ENCODE peak calls at places on chromosomes 13 and 19, in eight cellular contexts. D is body of pancreas, I is mucosa of descending colon, G is mesendoderm, O is brain microvascular endothelial cell, R is AG10803, Y is IMR-90, B is uterus. F is an unnamed sample.

GRCh38 chr13:25971499-25972145 is 80.2 kb downstream of the SHISA2 start:
- DNase-seq in D (no peak), I (no peak), G (no peak), O (no peak), R (no peak), Y (no peak), B (no peak), F (no peak)

GRCh38 chr19:2049741-2050348 is 1.2 kb downstream of the MKNK2 start:
- DNase-seq in D (peak), I (peak), G (peak), O (peak), R (peak), Y (peak), B (peak), F (peak)

GRCh38 chr13:80305737-80306136 is 35.2 kb downstream of the SPRY2 start:
- DNase-seq in D (no peak), I (no peak), G (no peak), O (no peak), R (peak), Y (no peak), B (no peak), F (no peak)

GRCh38 chr13:99859178-99860177 is 112.1 kb downstream of the ZIC5 start:
- DNase-seq in D (no peak), I (peak), G (no peak), O (no peak), R (no peak), Y (no peak), B (no peak), F (no peak)

GRCh38 chr19:19900124-19900523 is 622 bp upstream of the ZNF93 start:
- DNase-seq in D (peak), I (no peak), G (peak), O (peak), R (peak), Y (peak), B (no peak), F (no peak)

GRCh38 chr13:24997367-24997967 is 98.5 kb upstream of the PABPC3 start:
- DNase-seq in D (peak), I (no peak), G (no peak), O (peak), R (peak), Y (peak), B (no peak), F (peak)

GRCh38 chr13:21997726-21998125 is 326.9 kb downstream of the FGF9 start:
- DNase-seq in D (no peak), I (no peak), G (no peak), O (no peak), R (no peak), Y (no peak), B (no peak), F (no peak)

GRCh38 chr19:15417699-15418098 is 1.1 kb downstream of the AKAP8L start:
- DNase-seq in D (peak), I (no peak), G (peak), O (no peak), R (no peak), Y (no peak), B (no peak), F (no peak)

GRCh38 chr13:42279080-42279479 is 7.1 kb downstream of the AKAP11 start:
- DNase-seq in D (no peak), I (no peak), G (no peak), O (no peak), R (no peak), Y (no peak), B (no peak), F (no peak)

GRCh38 chr19:37986048-37986750 is 79.2 kb downstream of the SIPA1L3 start:
- DNase-seq in D (no peak), I (peak), G (no peak), O (no peak), R (no peak), Y (no peak), B (no peak), F (no peak)

GRCh38 chr13:35838356-35838755 is 292.8 kb downstream of the DCLK1 start:
- DNase-seq in D (no peak), I (no peak), G (no peak), O (peak), R (peak), Y (peak), B (no peak), F (no peak)

GRCh38 chr13:23504188-23504587 is 66.0 kb upstream of the TNFRSF19 start:
- DNase-seq in D (no peak), I (no peak), G (no peak), O (peak), R (peak), Y (peak), B (no peak), F (no peak)

GRCh38 chr13:110593430-110594130 is 21.8 kb upstream of the NAXD start:
- DNase-seq in D (peak), I (no peak), G (peak), O (peak), R (peak), Y (peak), B (no peak), F (peak)

GRCh38 chr19:5395541-5395940 is 54.9 kb upstream of the PTPRS start:
- DNase-seq in D (no peak), I (no peak), G (no peak), O (peak), R (peak), Y (no peak), B (no peak), F (no peak)

GRCh38 chr19:40611096-40611495 is 9.9 kb downstream of the LTBP4 start:
- DNase-seq in D (no peak), I (peak), G (no peak), O (no peak), R (no peak), Y (no peak), B (no peak), F (no peak)

GRCh38 chr19:10543420-10544241 is at the start of gene ATG4D:
- DNase-seq in D (peak), I (peak), G (peak), O (peak), R (peak), Y (peak), B (peak), F (peak)

GRCh38 chr19:814108-815078 is 7.4 kb downstream of the PLPPR3 start:
- DNase-seq in D (no peak), I (no peak), G (no peak), O (no peak), R (no peak), Y (no peak), B (no peak), F (no peak)

GRCh38 chr19:7944177-7944761 is 803 bp upstream of the TIMM44 start:
- DNase-seq in D (peak), I (peak), G (peak), O (peak), R (peak), Y (peak), B (peak), F (peak)

GRCh38 chr19:7943444-7944176 is at the start of gene TIMM44:
- DNase-seq in D (peak), I (peak), G (peak), O (peak), R (peak), Y (peak), B (peak), F (peak)

GRCh38 chr19:7942981-7943443 is 454 bp downstream of the TIMM44 start:
- DNase-seq in D (peak), I (no peak), G (peak), O (no peak), R (no peak), Y (no peak), B (no peak), F (no peak)

GRCh38 chr19:7940841-7941240 is 2.6 kb downstream of the TIMM44 start:
- DNase-seq in D (no peak), I (no peak), G (no peak), O (no peak), R (no peak), Y (no peak), B (no peak), F (no peak)

DNA sequence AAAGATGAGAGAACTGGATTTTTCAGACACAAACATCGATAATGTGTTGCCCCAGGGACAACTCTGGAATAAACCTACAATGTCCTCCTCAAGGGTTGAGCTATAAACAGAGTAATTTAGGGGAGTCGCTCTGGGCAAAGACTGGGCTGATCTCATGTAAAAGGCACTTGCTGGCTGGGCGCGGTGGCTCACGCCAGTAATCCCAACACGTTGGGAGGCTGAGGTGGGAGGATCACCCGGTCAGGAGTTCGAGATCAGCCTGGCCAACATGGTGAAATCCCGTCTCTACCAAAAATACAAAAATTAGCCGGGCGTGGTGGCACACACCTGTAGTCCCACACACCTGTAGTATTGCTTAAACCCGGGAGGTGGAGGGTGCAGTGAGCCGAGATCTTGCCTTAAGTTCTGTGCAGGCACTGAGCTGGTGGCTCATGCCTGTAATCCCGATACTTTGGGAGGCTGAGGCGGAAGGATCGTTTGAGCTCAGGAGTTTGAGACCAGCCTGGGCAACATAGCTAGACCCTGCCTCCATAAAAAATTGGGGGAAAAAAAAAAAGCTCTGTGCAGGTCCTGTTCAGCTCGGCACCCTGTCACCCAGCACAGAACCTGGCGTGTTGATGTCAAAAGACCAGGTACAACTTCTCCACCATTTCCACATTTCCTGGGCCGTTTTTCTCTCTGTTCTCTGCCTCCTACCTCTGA is 1.4 kb downstream of the TIMM44 start:
- DNase-seq in D (no peak), I (no peak), G (peak), O (no peak), R (no peak), Y (no peak), B (no peak), F (no peak)
- H3K4me3 ChIP-seq in D (no peak), I (no peak), G (no peak), O (no peak), R (peak), Y (no peak), B (no peak), F (peak)

GRCh38 chr13:33326723-33327122 is 41.2 kb upstream of the STARD13 start:
- DNase-seq in D (no peak), I (no peak), G (no peak), O (no peak), R (no peak), Y (no peak), B (no peak), F (no peak)

GRCh38 chr13:33326246-33326645 is 40.7 kb upstream of the STARD13 start:
- DNase-seq in D (no peak), I (no peak), G (no peak), O (no peak), R (no peak), Y (no peak), B (no peak), F (no peak)

GRCh38 chr13:33331962-33332361 is 46.4 kb upstream of the STARD13 start:
- DNase-seq in D (no peak), I (no peak), G (no peak), O (no peak), R (no peak), Y (no peak), B (no peak), F (no peak)

GRCh38 chr13:33330483-33330882 is 44.9 kb upstream of the STARD13 start:
- DNase-seq in D (no peak), I (no peak), G (no peak), O (no peak), R (no peak), Y (no peak), B (no peak), F (no peak)

GRCh38 chr13:33328691-33329090 is 43.1 kb upstream of the STARD13 start:
- DNase-seq in D (no peak), I (no peak), G (peak), O (no peak), R (peak), Y (no peak), B (no peak), F (no peak)
- H3K4me3 ChIP-seq in D (no peak), I (no peak), G (no peak), O (no peak), R (no peak), Y (no peak), B (no peak), F (no peak)

DNA sequence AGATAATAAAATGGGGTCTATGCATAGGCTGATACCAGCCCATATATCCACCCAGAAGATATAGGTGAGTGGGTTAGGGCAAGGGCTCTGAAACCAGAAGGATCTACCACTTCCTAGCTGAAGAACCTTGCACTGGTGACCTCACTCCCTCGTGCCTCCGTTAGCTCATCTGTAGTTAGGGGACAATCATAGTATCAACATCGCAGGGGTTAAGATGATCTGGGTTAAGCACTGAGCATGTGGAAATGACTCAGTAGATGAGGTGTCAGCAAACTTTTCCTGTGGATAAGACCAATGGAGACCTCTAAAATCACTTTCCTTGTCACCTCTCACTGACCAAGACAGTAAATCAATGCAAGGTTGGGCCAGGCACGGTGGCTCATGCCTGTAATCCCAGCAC is 30.5 kb downstream of the TNFSF14 start:
- DNase-seq in D (no peak), I (no peak), G (no peak), O (peak), R (no peak), Y (no peak), B (no peak), F (no peak)
- H3K4me3 ChIP-seq in D (no peak), I (no peak), G (no peak), O (no peak), R (no peak), Y (no peak), B (no peak), F (no peak)

GRCh38 chr19:50513746-50514345 is at the start of gene ASPDH:
- DNase-seq in D (no peak), I (peak), G (no peak), O (no peak), R (no peak), Y (no peak), B (no peak), F (no peak)

GRCh38 chr19:50516456-50516855 is 2.7 kb upstream of the ASPDH start:
- DNase-seq in D (no peak), I (peak), G (no peak), O (no peak), R (no peak), Y (no peak), B (no peak), F (no peak)

GRCh38 chr19:50515168-50515561 is 1.5 kb upstream of the ASPDH start:
- DNase-seq in D (no peak), I (peak), G (no peak), O (no peak), R (no peak), Y (no peak), B (no peak), F (no peak)

GRCh38 chr19:50512999-50513745 is 541 bp downstream of the ASPDH start:
- DNase-seq in D (no peak), I (peak), G (no peak), O (no peak), R (no peak), Y (no peak), B (no peak), F (no peak)

GRCh38 chr19:50514346-50515167 is 844 bp upstream of the ASPDH start:
- DNase-seq in D (no peak), I (peak), G (no peak), O (no peak), R (no peak), Y (no peak), B (no peak), F (no peak)
- H3K4me3 ChIP-seq in D (no peak), I (no peak), G (no peak), O (no peak), R (no peak), Y (no peak), B (no peak), F (no peak)

GRCh38 chr19:13981988-13982501 is 24.1 kb downstream of the RFX1 start:
- DNase-seq in D (peak), I (no peak), G (no peak), O (no peak), R (no peak), Y (no peak), B (no peak), F (no peak)

GRCh38 chr19:13983213-13983889 is 22.8 kb downstream of the RFX1 start:
- DNase-seq in D (peak), I (no peak), G (no peak), O (no peak), R (no peak), Y (no peak), B (no peak), F (no peak)

GRCh38 chr19:13984186-13984585 is 21.9 kb downstream of the RFX1 start:
- DNase-seq in D (no peak), I (no peak), G (no peak), O (no peak), R (no peak), Y (no peak), B (no peak), F (no peak)

GRCh38 chr19:13981467-13981866 is 24.7 kb downstream of the RFX1 start:
- DNase-seq in D (no peak), I (no peak), G (no peak), O (no peak), R (no peak), Y (no peak), B (no peak), F (no peak)

GRCh38 chr19:13982773-13983172 is 23.3 kb downstream of the RFX1 start:
- DNase-seq in D (no peak), I (no peak), G (no peak), O (no peak), R (no peak), Y (no peak), B (no peak), F (no peak)
- H3K4me3 ChIP-seq in D (no peak), I (no peak), G (no peak), O (no peak), R (no peak), Y (no peak), B (no peak), F (no peak)

F was measured in tibial nerve.